ENCODE peak calls at places on chromosome 11, in ten cellular contexts. R is hypothalamus; I is activated T-helper 9 cell treated with anti-CD3 and anti-CD28 coated beads, Interleukin-2, amount 50 U/mL, for 16 hours; D is stimulated activated CD8-positive, alpha-beta memory T cell treated with anti-CD3 and anti-CD28 coated beads, Interleukin-4, amount 100 ng/mL, for 1 hour; L is activated T-helper 1 cell treated with anti-CD3 and anti-CD28 coated beads, Interleukin-12 subunit alpha, Interleukin-12 subunit beta, Interleukin-2, Interleukin-4 antibody, amounts not matched to agents 30 ng/mL and 10 ng/mL and 1 ng/mL, durations not matched to agents 14 hours and 24 hours and 36 hours; S is aorta; K is substantia nigra; C is naive thymus-derived CD4-positive, alpha-beta T cell; J is activated CD8-positive, alpha-beta memory T cell treated with anti-CD3 and anti-CD28 coated beads for 1 hour; N is T follicular helper cell. W is an unnamed sample.

GRCh38 chr11:36775157-36775556 is 177.1 kb upstream of the RAG2 start:
- DNase-seq in R (no peak), I (no peak), D (no peak), L (no peak), S (no peak), K (no peak), C (no peak), J (no peak), N (no peak), W (no peak)

GRCh38 chr11:8826145-8826786 is 84.7 kb upstream of the AKIP1 start:
- DNase-seq in R (no peak), I (no peak), D (no peak), L (no peak), S (no peak), K (no peak), C (no peak), J (no peak), N (no peak), W (no peak)

GRCh38 chr11:111064118-111064517 is 181.4 kb upstream of the POU2AF2 start:
- DNase-seq in R (peak; percentile 36), I (no peak), D (no peak), L (no peak), S (no peak), K (peak; percentile 4), C (no peak), J (no peak), N (no peak), W (no peak)

GRCh38 chr11:112756166-112756565 is 205.1 kb upstream of the NCAM1 start:
- DNase-seq in R (no peak), I (no peak), D (no peak), L (no peak), S (no peak), K (no peak), C (no peak), J (no peak), N (no peak), W (no peak)

GRCh38 chr11:93572171-93572570 is 29.0 kb upstream of the SMCO4 start:
- DNase-seq in R (no peak), I (no peak), D (no peak), L (no peak), S (no peak), K (no peak), C (no peak), J (no peak), N (no peak), W (no peak)

GRCh38 chr11:2811206-2812091 is 74.1 kb downstream of the CDKN1C start:
- DNase-seq in R (no peak), I (no peak), D (no peak), L (no peak), S (peak; percentile 75), K (no peak), C (no peak), J (no peak), N (no peak), W (no peak)

GRCh38 chr11:2928605-2929510 is at the start of gene PHLDA2:
- DNase-seq in R (no peak), I (peak; percentile 47), D (no peak), L (peak; percentile 62), S (peak; percentile 90), K (no peak), C (peak; percentile 63), J (no peak), N (peak; percentile 31), W (peak; percentile 26)

GRCh38 chr11:48101958-48102357 is 114.7 kb upstream of the OR4B1 start:
- DNase-seq in R (no peak), I (no peak), D (no peak), L (no peak), S (no peak), K (no peak), C (no peak), J (no peak), N (no peak), W (no peak)

GRCh38 chr11:10066441-10066840 is 227.6 kb downstream of the SBF2 start:
- DNase-seq in R (no peak), I (no peak), D (no peak), L (no peak), S (no peak), K (no peak), C (no peak), J (no peak), N (no peak), W (no peak)

GRCh38 chr11:78210000-78210608 is 21.4 kb downstream of the USP35 start:
- DNase-seq in R (no peak), I (no peak), D (no peak), L (no peak), S (peak; percentile 73), K (no peak), C (no peak), J (no peak), N (no peak), W (no peak)

GRCh38 chr11:3721002-3721401 is 49.8 kb upstream of the CHRNA10 start:
- DNase-seq in R (no peak), I (no peak), D (no peak), L (no peak), S (no peak), K (no peak), C (no peak), J (no peak), N (no peak), W (no peak)

GRCh38 chr11:61880454-61880853 is 10.9 kb downstream of the FADS3 start:
- DNase-seq in R (no peak), I (no peak), D (no peak), L (no peak), S (no peak), K (no peak), C (no peak), J (no peak), N (no peak), W (no peak)

GRCh38 chr11:106493751-106494150 is 416.3 kb downstream of the AASDHPPT start:
- DNase-seq in R (no peak), I (no peak), D (no peak), L (no peak), S (no peak), K (no peak), C (no peak), J (no peak), N (no peak), W (no peak)

GRCh38 chr11:27291954-27292641 is 70.9 kb downstream of the CCDC34 start:
- DNase-seq in R (no peak), I (no peak), D (no peak), L (no peak), S (no peak), K (no peak), C (no peak), J (no peak), N (no peak), W (no peak)

GRCh38 chr11:95512682-95513081 is 276.9 kb downstream of the FAM76B start:
- DNase-seq in R (no peak), I (no peak), D (no peak), L (no peak), S (no peak), K (no peak), C (no peak), J (no peak), N (no peak), W (no peak)

GRCh38 chr11:1123970-1124369 is 33.8 kb upstream of the MUC5AC start:
- DNase-seq in R (no peak), I (no peak), D (no peak), L (no peak), S (peak; percentile 40), K (no peak), C (no peak), J (no peak), N (no peak), W (no peak)

GRCh38 chr11:44351898-44352498 is 42.1 kb upstream of the ALX4 start:
- DNase-seq in R (no peak), I (no peak), D (no peak), L (no peak), S (no peak), K (no peak), C (no peak), J (no peak), N (no peak), W (no peak)

GRCh38 chr11:91263698-91264097 is 960.9 kb upstream of the FAT3 start:
- DNase-seq in R (no peak), I (no peak), D (no peak), L (no peak), S (no peak), K (no peak), C (no peak), J (no peak), N (no peak), W (no peak)

GRCh38 chr11:61534025-61534900 is 25.7 kb downstream of the LRRC10B start:
- DNase-seq in R (no peak), I (no peak), D (no peak), L (no peak), S (no peak), K (no peak), C (no peak), J (no peak), N (no peak), W (no peak)

GRCh38 chr11:47786373-47786772 is 19.2 kb upstream of the FNBP4 start:
- DNase-seq in R (no peak), I (no peak), D (no peak), L (no peak), S (no peak), K (no peak), C (no peak), J (no peak), N (no peak), W (no peak)

GRCh38 chr11:78050964-78051831 is 12.5 kb upstream of the THRSP start:
- DNase-seq in R (no peak), I (no peak), D (no peak), L (no peak), S (no peak), K (no peak), C (no peak), J (no peak), N (no peak), W (no peak)

GRCh38 chr11:39541945-39542351 is 1917.5 kb downstream of the LRRC4C start:
- DNase-seq in R (no peak), I (no peak), D (no peak), L (no peak), S (no peak), K (no peak), C (no peak), J (no peak), N (no peak), W (no peak)

GRCh38 chr11:76329983-76330382 is 50.9 kb downstream of the THAP12 start:
- DNase-seq in R (no peak), I (no peak), D (no peak), L (no peak), S (no peak), K (no peak), C (no peak), J (no peak), N (no peak), W (no peak)

W was measured in stimulated activated naive CD4-positive, alpha-beta T cell.